ENCODE peak calls at places on chromosome 12, in eight cellular contexts. W is fibroblast of the conjunctiva; G is NCI-H1092; E is stimulated activated CD4-positive, alpha-beta T cell treated with anti-CD3 and anti-CD28 coated beads, Interleukin-1b, Interleukin-23, amount 100 ng/mL, for 4 hours; T is stimulated activated CD8-positive, alpha-beta memory T cell treated with anti-CD3 and anti-CD28 coated beads, Interleukin-15, amount 100 ng/mL, for 1 hour; D is ELF-1; O is posterior cingulate gyrus; B is A673. K is an unnamed sample.

GRCh38 chr12:59472273-59472672 is 123.6 kb upstream of the SLC16A7 start:
- DNase-seq in D (no peak), E (no peak), W (no peak), G (no peak), O (no peak), T (no peak), B (no peak), K (no peak)

GRCh38 chr12:42394429-42394828 is 68.5 kb downstream of the PPHLN1 start:
- DNase-seq in G (no peak), B (no peak), T (no peak), W (no peak), O (no peak), D (no peak), E (no peak), K (no peak)

GRCh38 chr12:12159988-12160387 is 89.2 kb downstream of the BCL2L14 start:
- DNase-seq in E (no peak), D (no peak), W (no peak), B (peak; percentile 28), T (no peak), G (no peak), O (no peak), K (no peak)

GRCh38 chr12:122423258-122424165 is 1.0 kb upstream of the CLIP1 start:
- DNase-seq in D (peak; percentile 77), B (peak; percentile 41), O (peak; percentile 20), W (no peak), G (no peak), T (no peak), E (no peak), K (peak; percentile 29)

GRCh38 chr12:14885718-14886201 is at the start of gene MGP:
- DNase-seq in G (no peak), E (no peak), T (no peak), D (no peak), W (peak; percentile 76), B (no peak), O (no peak), K (no peak)

GRCh38 chr12:32901553-32901952 is 5.0 kb upstream of the PKP2 start:
- DNase-seq in W (no peak), D (no peak), T (no peak), B (no peak), E (no peak), G (no peak), O (no peak), K (no peak)

GRCh38 chr12:93572712-93573551 is 457 bp downstream of the SOCS2 start:
- DNase-seq in W (no peak), E (peak; percentile 19), D (peak; percentile 77), O (peak; percentile 20), T (no peak), B (no peak), G (no peak), K (peak; percentile 25)

GRCh38 chr12:54437697-54438096 is 18.6 kb upstream of the ITGA5 start:
- DNase-seq in T (no peak), O (no peak), W (no peak), G (no peak), D (no peak), E (no peak), B (no peak), K (no peak)

GRCh38 chr12:12791756-12792346 is 6.4 kb downstream of the APOLD1 start:
- DNase-seq in O (no peak), G (peak; percentile 7), E (no peak), B (no peak), W (no peak), T (no peak), D (no peak), K (no peak)